ENCODE peak calls at places on chromosome 6, in ten cellular contexts. Y, C, K, F, D, B, V, G, J and S are unnamed samples.

GRCh38 chr6:138493413-138493812 is 5.9 kb downstream of the NHSL1 start:
- DNase-seq in Y (no peak), C (peak; percentile 25), K (no peak), F (no peak), D (no peak), B (no peak), V (no peak), G (peak; percentile 50), J (no peak), S (no peak)

GRCh38 chr6:14316911-14317535 is 199.5 kb downstream of the CD83 start:
- DNase-seq in Y (no peak), C (no peak), K (peak; percentile 30), F (no peak), D (no peak), B (no peak), V (peak; percentile 9), G (no peak), J (peak; percentile 48), S (peak; percentile 42)

GRCh38 chr6:1296079-1296478 is 15.8 kb upstream of the FOXQ1 start:
- DNase-seq in Y (no peak), C (no peak), K (no peak), F (no peak), D (no peak), B (no peak), V (no peak), G (no peak), J (no peak), S (no peak)

GRCh38 chr6:12911387-12911960 is 194.9 kb downstream of the PHACTR1 start:
- DNase-seq in Y (no peak), C (peak; percentile 4), K (no peak), F (no peak), D (no peak), B (no peak), V (peak; percentile 15), G (no peak), J (peak; percentile 28), S (peak; percentile 19)

GRCh38 chr6:134741193-134741521 is 208.7 kb downstream of the ALDH8A1 start:
- DNase-seq in Y (no peak), C (no peak), K (no peak), F (no peak), D (no peak), B (no peak), V (peak; percentile 3), G (peak; percentile 43), J (peak; percentile 9), S (no peak)

GRCh38 chr6:89272611-89273010 is 42.5 kb downstream of the GABRR2 start:
- DNase-seq in Y (no peak), C (no peak), K (no peak), F (no peak), D (no peak), B (no peak), V (no peak), G (no peak), J (no peak), S (no peak)

GRCh38 chr6:31659649-31660223 is 842 bp downstream of the C6orf47 start:
- DNase-seq in Y (no peak), C (no peak), K (peak; percentile 57), F (no peak), D (no peak), B (no peak), V (peak; percentile 44), G (no peak), J (peak; percentile 49), S (peak; percentile 41)

GRCh38 chr6:144653885-144654505 is 368.9 kb downstream of the UTRN start:
- DNase-seq in Y (no peak), C (no peak), K (no peak), F (no peak), D (no peak), B (no peak), V (peak; percentile 45), G (no peak), J (no peak), S (peak; percentile 39)

GRCh38 chr6:188821-189655 is 103.2 kb upstream of the DUSP22 start:
- DNase-seq in Y (peak; percentile 74), C (peak; percentile 79), K (peak; percentile 93), F (peak; percentile 91), D (peak; percentile 84), B (peak; percentile 79), V (peak; percentile 96), G (peak; percentile 93), J (peak; percentile 89), S (peak; percentile 84)

GRCh38 chr6:189676-190075 is 102.6 kb upstream of the DUSP22 start:
- DNase-seq in Y (no peak), C (no peak), K (no peak), F (peak; percentile 14), D (no peak), B (no peak), V (peak; percentile 63), G (no peak), J (no peak), S (no peak)

GRCh38 chr6:191487-192312 is 100.6 kb upstream of the DUSP22 start:
- DNase-seq in Y (no peak), C (no peak), K (no peak), F (peak; percentile 26), D (no peak), B (no peak), V (no peak), G (no peak), J (no peak), S (no peak)

GRCh38 chr6:192313-192664 is 100.0 kb upstream of the DUSP22 start:
- DNase-seq in Y (no peak), C (no peak), K (no peak), F (peak; percentile 26), D (no peak), B (no peak), V (no peak), G (no peak), J (no peak), S (no peak)

GRCh38 chr6:190596-191395 is 101.5 kb upstream of the DUSP22 start:
- DNase-seq in Y (no peak), C (no peak), K (peak; percentile 32), F (peak; percentile 22), D (no peak), B (no peak), V (peak; percentile 54), G (peak; percentile 44), J (peak; percentile 61), S (no peak)
- TF ChIP-seq CTCF in Y (no peak), C (peak; percentile 16), K (peak; percentile 33), F (no peak), D (no peak), B (no peak), V (peak; percentile 33), G (peak; percentile 40), J (peak; percentile 73), S (peak; percentile 4)

GRCh38 chr6:39520943-39521342 is 198.4 kb upstream of the KCNK16 start:
- DNase-seq in Y (no peak), C (no peak), K (no peak), F (no peak), D (no peak), B (no peak), V (no peak), G (no peak), J (no peak), S (no peak)

GRCh38 chr6:39520411-39520810 is 197.9 kb upstream of the KCNK16 start:
- DNase-seq in Y (no peak), C (no peak), K (no peak), F (no peak), D (no peak), B (no peak), V (no peak), G (no peak), J (no peak), S (no peak)

GRCh38 chr6:39523987-39524386 is 201.2 kb downstream of the KIF6 start:
- DNase-seq in Y (no peak), C (no peak), K (no peak), F (no peak), D (no peak), B (no peak), V (no peak), G (no peak), J (no peak), S (no peak)

GRCh38 chr6:39517763-39518162 is 195.3 kb upstream of the KCNK16 start:
- DNase-seq in Y (no peak), C (peak; percentile 14), K (no peak), F (no peak), D (no peak), B (no peak), V (no peak), G (no peak), J (no peak), S (no peak)

DNA sequence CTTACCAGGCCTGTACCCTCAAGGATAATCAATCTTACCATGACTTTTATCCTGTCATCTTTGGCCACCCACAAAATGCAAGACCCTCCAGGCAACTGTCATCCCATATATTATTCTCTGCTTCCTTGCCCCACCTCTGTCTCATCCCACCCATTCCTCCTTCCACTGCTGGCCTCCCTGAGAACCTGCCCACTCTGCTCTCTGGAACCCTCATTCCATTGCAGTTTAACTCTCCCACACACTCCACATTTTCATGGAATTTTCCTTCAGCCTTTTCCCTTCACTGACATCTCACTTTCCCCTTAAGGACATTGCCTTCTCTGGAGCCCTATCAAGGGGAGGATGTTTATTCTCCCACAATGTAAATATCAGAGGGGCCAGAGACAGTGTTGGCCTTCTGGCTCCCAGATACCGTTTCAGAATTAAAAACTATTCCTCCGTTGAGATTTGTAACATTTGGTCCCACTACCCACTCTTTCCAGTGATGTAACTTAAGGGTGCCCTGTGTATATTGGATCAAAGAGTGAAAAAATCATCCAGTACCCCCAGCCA is 199.4 kb upstream of the KCNK16 start:
- DNase-seq in Y (no peak), C (no peak), K (no peak), F (no peak), D (no peak), B (no peak), V (no peak), G (no peak), J (no peak), S (no peak)
- TF ChIP-seq CTCF in Y (no peak), C (no peak), K (no peak), F (no peak), D (no peak), B (no peak), V (no peak), G (no peak), J (no peak), S (no peak)

GRCh38 chr6:20791932-20792331 is 257.7 kb downstream of the CDKAL1 start:
- DNase-seq in Y (no peak), C (no peak), K (no peak), F (no peak), D (no peak), B (no peak), V (no peak), G (no peak), J (no peak), S (no peak)

GRCh38 chr6:20791074-20791473 is 256.8 kb downstream of the CDKAL1 start:
- DNase-seq in Y (no peak), C (no peak), K (no peak), F (no peak), D (no peak), B (no peak), V (peak; percentile 9), G (no peak), J (no peak), S (no peak)

GRCh38 chr6:20790032-20790791 is 256.0 kb downstream of the CDKAL1 start:
- DNase-seq in Y (no peak), C (peak; percentile 16), K (no peak), F (no peak), D (no peak), B (no peak), V (no peak), G (no peak), J (no peak), S (no peak)

GRCh38 chr6:20793174-20793573 is 258.9 kb downstream of the CDKAL1 start:
- DNase-seq in Y (no peak), C (no peak), K (no peak), F (no peak), D (no peak), B (no peak), V (no peak), G (no peak), J (no peak), S (no peak)

DNA sequence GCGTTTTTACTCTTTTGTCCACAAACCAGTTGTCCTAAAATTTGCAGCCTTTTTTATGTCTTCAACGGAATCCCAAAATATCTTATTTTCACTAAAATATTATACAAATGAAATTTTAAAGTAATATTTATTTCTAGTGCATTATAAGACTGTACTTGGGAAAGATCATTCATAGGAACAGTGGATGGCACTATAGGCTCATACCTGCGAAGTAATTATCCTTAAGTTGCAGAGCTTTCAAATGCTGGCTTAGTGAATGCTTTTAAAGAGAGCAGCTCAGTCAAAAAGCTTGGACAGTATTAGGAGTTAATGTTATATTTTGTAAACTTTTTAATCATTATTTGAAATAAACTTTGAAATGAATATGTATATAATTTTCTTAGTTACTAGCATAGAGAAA is 254.9 kb downstream of the CDKAL1 start:
- DNase-seq in Y (no peak), C (no peak), K (no peak), F (no peak), D (no peak), B (no peak), V (no peak), G (no peak), J (no peak), S (no peak)
- TF ChIP-seq CTCF in Y (no peak), C (no peak), K (no peak), F (no peak), D (peak; percentile 57), B (peak; percentile 32), V (no peak), G (peak; percentile 35), J (no peak), S (no peak)

GRCh38 chr6:5175195-5175594 is 85.6 kb downstream of the LYRM4 start:
- DNase-seq in Y (no peak), C (no peak), K (peak; percentile 64), F (no peak), D (no peak), B (no peak), V (peak; percentile 62), G (peak; percentile 74), J (peak; percentile 39), S (peak; percentile 25)
- TF ChIP-seq CTCF in Y (no peak), C (peak; percentile 79), K (peak; percentile 51), F (peak; percentile 16), D (peak; percentile 16), B (no peak), V (peak; percentile 78), G (peak; percentile 87), J (peak; percentile 88), S (peak; percentile 63)